ENCODE peak calls at places on chromosomes 6 and 20, in six cellular contexts. R, W, I, G, F and Z are unnamed samples.

GRCh38 chr6:159842035-159842434 is 42.0 kb downstream of the PNLDC1 start:
- DNase-seq in R (peak; percentile 51), W (peak; percentile 4), I (no peak), G (no peak), F (no peak), Z (no peak)

GRCh38 chr20:41293269-41294037 is 24.1 kb downstream of the ZHX3 start:
- DNase-seq in R (no peak), W (peak; percentile 41), I (no peak), G (no peak), F (no peak), Z (no peak)

GRCh38 chr20:47713163-47713562 is 72.1 kb downstream of the SULF2 start:
- DNase-seq in R (no peak), W (no peak), I (no peak), G (no peak), F (no peak), Z (no peak)

GRCh38 chr20:17504326-17504897 is 26.8 kb downstream of the BFSP1 start:
- DNase-seq in R (no peak), W (no peak), I (no peak), G (no peak), F (no peak), Z (no peak)

GRCh38 chr20:39775110-39775509 is 813.0 kb downstream of the DHX35 start:
- DNase-seq in R (no peak), W (peak; percentile 82), I (peak; percentile 36), G (peak; percentile 76), F (peak; percentile 40), Z (no peak)

GRCh38 chr20:2402271-2402980 is 21.7 kb downstream of the TGM6 start:
- DNase-seq in R (peak; percentile 33), W (peak; percentile 87), I (no peak), G (no peak), F (peak; percentile 62), Z (no peak)

GRCh38 chr20:22795897-22796296 is 211.5 kb upstream of the FOXA2 start:
- DNase-seq in R (peak; percentile 41), W (peak; percentile 92), I (peak; percentile 7), G (peak; percentile 37), F (peak; percentile 99), Z (no peak)

GRCh38 chr6:162509821-162510220 is 217.7 kb downstream of the PRKN start:
- DNase-seq in R (no peak), W (no peak), I (no peak), G (no peak), F (no peak), Z (no peak)

GRCh38 chr6:17413313-17413750 is 19.9 kb downstream of the CAP2 start:
- DNase-seq in R (no peak), W (peak; percentile 88), I (no peak), G (no peak), F (peak; percentile 57), Z (no peak)

GRCh38 chr6:81362246-81362645 is 390.2 kb downstream of the TENT5A start:
- DNase-seq in R (no peak), W (peak; percentile 2), I (no peak), G (no peak), F (peak; percentile 1), Z (no peak)

GRCh38 chr6:16576391-16577368 is 184.6 kb downstream of the ATXN1 start:
- DNase-seq in R (no peak), W (peak; percentile 39), I (no peak), G (no peak), F (no peak), Z (no peak)

GRCh38 chr6:75291331-75291730 is 6.7 kb upstream of the TMEM30A start:
- DNase-seq in R (no peak), W (no peak), I (no peak), G (no peak), F (no peak), Z (no peak)

GRCh38 chr6:34553750-34554149 is 2.4 kb downstream of the SPDEF start:
- DNase-seq in R (no peak), W (no peak), I (no peak), G (no peak), F (no peak), Z (no peak)

GRCh38 chr20:2695206-2695983 is 2.8 kb downstream of the EBF4 start:
- DNase-seq in R (no peak), W (no peak), I (no peak), G (no peak), F (no peak), Z (no peak)

GRCh38 chr6:42690151-42690702 is 32.2 kb downstream of the PRPH2 start:
- DNase-seq in R (no peak), W (no peak), I (no peak), G (no peak), F (no peak), Z (no peak)

GRCh38 chr20:59938221-59938620 is 1.9 kb downstream of the PPP1R3D start:
- DNase-seq in R (no peak), W (peak; percentile 42), I (no peak), G (no peak), F (peak; percentile 21), Z (no peak)

GRCh38 chr6:118650500-118651281 is 700 bp downstream of the CEP85L start:
- DNase-seq in R (peak; percentile 59), W (peak; percentile 36), I (peak; percentile 27), G (peak; percentile 53), F (peak; percentile 34), Z (peak; percentile 15)

GRCh38 chr6:81237226-81237625 is 515.3 kb downstream of the TENT5A start:
- DNase-seq in R (no peak), W (peak; percentile 18), I (no peak), G (no peak), F (no peak), Z (no peak)

GRCh38 chr6:157099912-157100593 is 223.3 kb downstream of the TMEM242 start:
- DNase-seq in R (no peak), W (no peak), I (no peak), G (no peak), F (no peak), Z (no peak)

GRCh38 chr6:9138856-9139426 is 703.6 kb upstream of the SLC35B3 start:
- DNase-seq in R (no peak), W (no peak), I (no peak), G (no peak), F (no peak), Z (no peak)

GRCh38 chr6:140581601-140582000 is 1207.2 kb upstream of the CITED2 start:
- DNase-seq in R (no peak), W (no peak), I (no peak), G (no peak), F (no peak), Z (no peak)

GRCh38 chr6:81844686-81845085 is 92.2 kb upstream of the TENT5A start:
- DNase-seq in R (no peak), W (no peak), I (no peak), G (no peak), F (no peak), Z (no peak)

GRCh38 chr6:140774080-140774505 is 1358.6 kb upstream of the GJE1 start:
- DNase-seq in R (peak; percentile 12), W (peak; percentile 89), I (no peak), G (no peak), F (peak; percentile 80), Z (no peak)

GRCh38 chr6:24257282-24257681 is 100.6 kb downstream of the DCDC2 start:
- DNase-seq in R (peak; percentile 39), W (no peak), I (no peak), G (no peak), F (no peak), Z (no peak)

DNA sequence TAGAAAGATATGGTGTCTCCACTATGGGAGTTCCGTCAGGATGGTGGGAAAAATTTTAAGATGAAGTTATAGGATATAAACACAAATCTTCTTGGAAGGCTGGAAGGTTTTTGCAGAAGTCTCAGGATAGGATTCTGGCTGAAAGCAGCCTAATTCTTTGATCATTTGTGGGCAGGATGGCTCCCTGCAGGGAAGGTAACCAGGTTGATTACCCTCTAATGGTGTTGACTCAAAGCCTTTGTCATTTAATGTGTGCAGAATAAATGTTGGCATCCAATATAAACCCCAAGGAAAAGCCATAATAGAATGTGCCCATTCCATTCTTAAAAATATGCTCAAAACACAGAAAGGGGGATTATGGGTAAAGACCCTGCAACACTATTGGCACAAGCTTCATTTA is 204.3 kb downstream of the EPM2A start:
- DNase-seq in R (no peak), W (no peak), I (no peak), G (no peak), F (no peak), Z (no peak)
- H3K4me3 ChIP-seq in R (no peak overlapping the region), W (no peak overlapping the region), I (no peak overlapping the region), G (no peak overlapping the region), F (no peak overlapping the region), Z (no peak overlapping the region)

GRCh38 chr20:46058656-46059281 is 29.8 kb downstream of the SLC12A5 start:
- DNase-seq in R (peak; percentile 60), W (no peak), I (no peak), G (no peak), F (no peak), Z (no peak)
- H3K4me3 ChIP-seq in R (no peak overlapping the region), W (no peak overlapping the region), I (peak overlapping the region; percentile 27), G (peak overlapping the region; percentile 55), F (peak overlapping the region; percentile 39), Z (no peak overlapping the region)

GRCh38 chr6:36852481-36853147 is 13.4 kb upstream of the CPNE5 start:
- DNase-seq in R (peak; percentile 62), W (peak; percentile 71), I (no peak), G (no peak), F (peak; percentile 83), Z (no peak)

GRCh38 chr6:36853325-36853724 is 14.1 kb upstream of the CPNE5 start:
- DNase-seq in R (no peak), W (peak; percentile 92), I (no peak), G (no peak), F (peak; percentile 69), Z (peak; percentile 50)

GRCh38 chr6:36850001-36850400 is 10.8 kb upstream of the CPNE5 start:
- DNase-seq in R (no peak), W (no peak), I (no peak), G (no peak), F (no peak), Z (no peak)

GRCh38 chr6:36851632-36852031 is 12.4 kb upstream of the CPNE5 start:
- DNase-seq in R (no peak), W (no peak), I (no peak), G (no peak), F (no peak), Z (no peak)

DNA sequence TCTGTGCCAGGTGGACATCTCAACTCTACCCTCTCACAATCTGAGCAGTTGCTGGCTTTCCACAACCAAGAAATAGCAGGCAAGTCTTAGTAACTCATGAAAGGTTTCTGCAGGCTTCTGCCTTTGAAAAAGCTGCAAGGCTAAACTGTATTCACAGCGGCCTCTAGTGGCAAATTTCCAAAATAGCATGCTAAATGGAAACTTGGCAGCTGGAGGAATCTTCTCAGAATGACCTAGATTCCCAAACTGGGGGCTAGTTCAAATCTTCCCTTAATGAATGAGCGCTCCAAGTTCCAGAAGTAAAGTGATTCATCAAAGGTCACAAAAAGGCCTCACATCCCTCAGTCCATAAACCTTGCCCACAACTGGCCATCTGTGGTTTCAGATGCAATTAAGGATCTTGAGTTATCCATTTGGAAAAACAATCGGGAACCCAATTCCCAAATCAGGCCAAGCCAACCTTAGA is 11.9 kb upstream of the CPNE5 start:
- DNase-seq in R (peak; percentile 71), W (peak; percentile 71), I (peak; percentile 49), G (no peak), F (peak; percentile 71), Z (peak; percentile 63)
- H3K4me3 ChIP-seq in R (no peak overlapping the region), W (no peak overlapping the region), I (no peak overlapping the region), G (no peak overlapping the region), F (no peak overlapping the region), Z (no peak overlapping the region)

GRCh38 chr6:26240157-26240980 is 124.6 kb upstream of the BTN3A2 start:
- DNase-seq in R (peak; percentile 99), W (peak; percentile 55), I (no peak), G (peak; percentile 41), F (peak; percentile 70), Z (peak; percentile 59)
- H3K4me3 ChIP-seq in R (peak overlapping the region; percentile 76), W (peak overlapping the region; percentile 59), I (peak overlapping the region; percentile 31), G (peak overlapping the region; percentile 65), F (peak overlapping the region; percentile 77), Z (peak overlapping the region; percentile 33)